ENCODE peak calls at places on chromosomes 13 and 19, in seven cellular contexts. J, B, W, O, E, A and N are unnamed samples. For H3K4me1, the result is how much of the 10 kb centered on the place peaks cover.

GRCh38 chr13:113838711-113839201 is 25.1 kb downstream of the GAS6 start:
- DNase-seq in J (no peak), A (no peak), B (no peak), E (no peak), O (peak), W (peak), N (no peak)

GRCh38 chr19:45809643-45810159 is 5.4 kb downstream of the RSPH6A start:
- DNase-seq in E (peak), J (no peak), A (no peak), W (no peak), B (no peak), O (no peak), N (no peak)

GRCh38 chr13:31765441-31765840 is 26.1 kb downstream of the RXFP2 start:
- DNase-seq in W (no peak), B (no peak), A (no peak), E (no peak), J (no peak), O (no peak), N (no peak)

GRCh38 chr13:50466554-50466953 is 376.9 kb downstream of the DLEU7 start:
- DNase-seq in W (no peak), A (no peak), E (no peak), O (no peak), J (no peak), B (no peak), N (peak)

GRCh38 chr19:53311044-53311443 is 22.5 kb upstream of the ZNF845 start:
- DNase-seq in O (no peak), J (no peak), A (no peak), B (no peak), E (no peak), W (no peak), N (no peak)

GRCh38 chr19:29731331-29731850 is 16.3 kb upstream of the C19orf12 start:
- DNase-seq in O (no peak), J (no peak), A (no peak), E (no peak), W (no peak), B (no peak), N (no peak)

GRCh38 chr19:41695745-41696144 is 7.7 kb upstream of the CEACAM7 start:
- DNase-seq in J (no peak), A (no peak), O (no peak), W (no peak), E (no peak), B (no peak), N (no peak)

GRCh38 chr13:23934481-23934880 is 37.2 kb upstream of the C1QTNF9B start:
- DNase-seq in J (no peak), A (no peak), O (no peak), W (no peak), E (no peak), B (no peak), N (no peak)

GRCh38 chr19:15156391-15156790 is 44.4 kb downstream of the NOTCH3 start:
- DNase-seq in O (no peak), J (no peak), W (no peak), B (no peak), E (no peak), A (no peak), N (no peak)

GRCh38 chr19:15166700-15167099 is 34.1 kb downstream of the NOTCH3 start:
- DNase-seq in A (no peak), W (no peak), B (no peak), J (no peak), O (no peak), E (no peak), N (no peak)

GRCh38 chr19:15159251-15159650 is 41.5 kb downstream of the NOTCH3 start:
- DNase-seq in B (no peak), W (no peak), O (no peak), A (no peak), E (no peak), J (no peak), N (no peak)

GRCh38 chr19:15161028-15161984 is 39.5 kb downstream of the NOTCH3 start:
- DNase-seq in A (no peak), J (no peak), B (no peak), E (peak), W (no peak), O (no peak), N (peak)
- TF ChIP-seq CTCF in A (no peak), J (no peak), B (no peak), E (peak), W (no peak), O (peak), N (no peak)

GRCh38 chr19:48872884-48873475 is 759 bp downstream of the PPP1R15A start:
- DNase-seq in W (peak), O (peak), E (peak), B (peak), J (peak), A (peak), N (peak)

GRCh38 chr19:48874309-48875135 is 2.3 kb downstream of the PPP1R15A start:
- DNase-seq in E (no peak), W (no peak), B (no peak), O (peak), J (no peak), A (peak), N (no peak)

GRCh38 chr19:48872182-48872883 is at the start of gene PPP1R15A:
- DNase-seq in B (peak), A (peak), W (peak), J (peak), O (peak), E (peak), N (peak)

GRCh38 chr19:48870048-48870447 is 1.6 kb upstream of the PLEKHA4 start:
- DNase-seq in B (no peak), W (no peak), O (no peak), E (no peak), J (no peak), A (no peak), N (no peak)

GRCh38 chr19:48873476-48874308 is 1.5 kb downstream of the PPP1R15A start:
- DNase-seq in B (no peak), E (no peak), J (no peak), W (no peak), A (peak), O (no peak), N (peak)
- H3K4me1 ChIP-seq in B (under half), E (under half), J (under half), W (under half), A (under half), O (under half), N (under half)

GRCh38 chr19:38231918-38232317 is 7.9 kb upstream of the DPF1 start:
- DNase-seq in J (no peak), W (no peak), A (no peak), B (no peak), O (no peak), E (no peak), N (no peak)

GRCh38 chr19:38229585-38230073 is 5.6 kb upstream of the DPF1 start:
- DNase-seq in E (peak), B (peak), W (peak), A (no peak), O (peak), J (no peak), N (peak)

GRCh38 chr19:38227272-38228004 is 3.4 kb upstream of the DPF1 start:
- DNase-seq in A (no peak), B (no peak), E (no peak), W (no peak), O (no peak), J (no peak), N (no peak)

GRCh38 chr19:38228005-38228377 is 4.0 kb upstream of the DPF1 start:
- DNase-seq in O (no peak), B (no peak), E (no peak), A (no peak), J (no peak), W (no peak), N (no peak)

GRCh38 chr19:38228491-38229439 is 4.7 kb upstream of the DPF1 start:
- DNase-seq in E (no peak), W (peak), A (no peak), O (no peak), J (no peak), B (no peak), N (no peak)
- H3K4me3 ChIP-seq in E (no peak), W (no peak), A (no peak), O (no peak), J (peak), B (peak), N (no peak)

DNA sequence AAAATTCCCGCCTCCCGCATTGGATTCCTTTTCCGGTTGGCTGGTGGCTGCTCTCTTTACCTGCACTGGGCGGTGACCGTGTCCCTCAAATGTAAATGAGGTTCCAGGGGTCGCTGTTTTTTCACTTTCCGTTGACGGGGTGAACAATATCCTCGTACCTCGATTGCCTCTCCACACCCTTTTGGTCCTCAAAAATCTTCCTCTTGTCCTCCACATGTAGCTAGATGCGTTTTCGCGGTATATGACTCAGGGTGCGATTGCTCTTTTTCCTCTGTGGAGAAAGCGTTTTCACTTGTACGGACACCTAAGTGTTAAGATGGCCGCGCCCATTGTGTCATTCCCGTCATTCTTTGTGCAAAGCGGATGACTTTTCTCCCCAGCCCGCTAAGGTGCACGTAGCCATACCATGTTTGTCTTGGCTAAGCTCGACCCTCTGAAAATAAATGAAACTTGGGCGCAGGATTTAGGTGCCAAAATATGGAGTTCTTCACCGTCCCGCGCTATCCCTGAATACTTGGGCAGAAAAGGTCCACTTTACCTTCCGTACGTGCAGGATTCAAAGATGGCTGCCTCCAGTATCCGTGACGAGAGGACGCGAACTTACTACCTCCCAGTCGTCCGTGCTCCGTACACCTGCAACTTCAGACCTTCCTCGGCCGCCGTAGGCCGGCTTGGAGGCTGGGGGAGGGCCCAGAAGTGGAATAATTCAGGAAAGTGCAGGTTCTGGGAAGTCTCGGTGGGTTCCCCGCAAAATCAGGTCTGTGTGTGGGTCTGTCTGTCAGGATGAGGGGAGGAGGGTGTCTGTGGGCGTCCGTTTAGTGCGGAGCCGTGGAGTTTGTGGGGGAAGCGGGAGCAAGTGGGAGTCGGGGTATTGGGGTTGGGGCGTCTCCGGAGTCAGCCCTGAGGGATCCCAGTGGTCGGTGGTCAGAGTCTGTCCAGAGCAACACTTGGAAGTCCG is at the start of gene ZNF613:
- DNase-seq in A (peak), W (peak), O (peak), B (peak), E (peak), J (peak), N (peak)
- TF ChIP-seq CTCF in A (no peak), W (no peak), O (peak), B (peak), E (peak), J (no peak), N (no peak)

DNA sequence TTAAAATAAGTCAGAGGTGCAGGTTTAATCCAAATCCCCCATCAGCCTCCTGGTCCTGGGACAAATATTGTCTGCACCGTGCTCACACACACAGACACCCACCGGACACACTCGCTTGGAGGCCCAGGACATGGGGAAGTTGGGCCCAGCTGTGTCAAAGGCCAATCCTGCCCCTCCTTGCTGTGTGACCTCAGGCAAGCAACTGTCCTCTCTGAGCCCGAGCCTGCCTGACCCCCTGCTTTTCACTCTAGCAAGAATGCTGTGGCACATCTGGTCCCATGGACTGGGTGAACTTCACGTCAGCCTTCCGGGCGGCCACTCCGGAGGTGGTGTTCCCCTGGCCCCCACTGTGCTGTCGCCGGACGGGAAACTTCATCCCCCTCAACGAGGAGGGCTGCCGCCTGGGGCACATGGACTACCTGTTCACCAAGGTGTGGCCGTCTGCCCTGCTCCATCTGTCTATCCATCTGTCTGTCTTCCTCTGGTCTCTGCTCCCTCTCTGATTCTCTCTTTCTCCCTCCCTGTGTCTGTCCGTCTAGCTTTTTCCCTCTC is 9.3 kb downstream of the UPK1A start:
- DNase-seq in O (no peak), A (no peak), J (no peak), W (no peak), E (no peak), B (no peak), N (no peak)
- H3K4me1 ChIP-seq in O (under half), A (under half), J (under half), W (under half), E (under half), B (under half), N (under half)

GRCh38 chr19:13012690-13013608 is 17.7 kb downstream of the NFIX start:
- DNase-seq in J (no peak), W (no peak), E (peak), O (peak), B (peak), A (peak), N (peak)
- H3K4me3 ChIP-seq in J (peak), W (no peak), E (peak), O (no peak), B (peak), A (peak), N (peak)